ENCODE peak calls at places on chromosomes 5 and 9, in six cellular contexts. F, D, E, S, T and A are unnamed samples.

GRCh38 chr5:72849546-72849945 is 33.1 kb downstream of the TNPO1 start:
- DNase-seq in F (no peak), D (no peak), E (no peak), S (no peak), T (no peak), A (no peak)

GRCh38 chr5:79983618-79984017 is 7.4 kb downstream of the MTX3 start:
- DNase-seq in F (no peak), D (no peak), E (peak; percentile 47), S (no peak), T (no peak), A (no peak)

GRCh38 chr5:159893020-159893695 is 23.1 kb upstream of the ADRA1B start:
- DNase-seq in F (no peak), D (no peak), E (no peak), S (no peak), T (no peak), A (no peak)

GRCh38 chr5:125536582-125536981 is 790.1 kb upstream of the ZNF608 start:
- DNase-seq in F (peak; percentile 54), D (peak; percentile 48), E (peak; percentile 45), S (no peak), T (no peak), A (peak; percentile 64)

GRCh38 chr5:74402553-74402952 is 238.0 kb downstream of the ENC1 start:
- DNase-seq in F (no peak), D (no peak), E (no peak), S (no peak), T (peak; percentile 66), A (no peak)

GRCh38 chr5:68086857-68087256 is 128.7 kb upstream of the PIK3R1 start:
- DNase-seq in F (peak; percentile 91), D (peak; percentile 76), E (peak; percentile 92), S (no peak), T (no peak), A (peak; percentile 90)

GRCh38 chr5:131899686-131900085 is 45.8 kb downstream of the MEIKIN start:
- DNase-seq in F (peak; percentile 28), D (peak; percentile 12), E (no peak), S (no peak), T (no peak), A (peak; percentile 33)

GRCh38 chr9:306907-307306 is 92.2 kb downstream of the DOCK8 start:
- DNase-seq in F (no peak), D (no peak), E (no peak), S (peak; percentile 27), T (no peak), A (no peak)

GRCh38 chr5:171342362-171343111 is 33.5 kb downstream of the TLX3 start:
- DNase-seq in F (peak; percentile 80), D (peak; percentile 74), E (peak; percentile 67), S (peak; percentile 40), T (no peak), A (peak; percentile 77)

GRCh38 chr5:136656811-136657210 is 291.5 kb upstream of the TRPC7 start:
- DNase-seq in F (peak; percentile 18), D (no peak), E (no peak), S (no peak), T (no peak), A (no peak)

GRCh38 chr5:71865202-71865601 is 146.1 kb downstream of the CARTPT start:
- DNase-seq in F (peak; percentile 74), D (peak; percentile 18), E (peak; percentile 60), S (no peak), T (no peak), A (peak; percentile 45)

GRCh38 chr5:60668715-60669304 is 31.2 kb downstream of the DEPDC1B start:
- DNase-seq in F (peak; percentile 69), D (peak; percentile 70), E (peak; percentile 36), S (no peak), T (no peak), A (peak; percentile 68)

GRCh38 chr5:137191179-137191578 is 307.9 kb downstream of the SPOCK1 start:
- DNase-seq in F (no peak), D (no peak), E (peak; percentile 48), S (no peak), T (no peak), A (no peak)

GRCh38 chr5:60178101-60178500 is 284.6 kb upstream of the PDE4D start:
- DNase-seq in F (peak; percentile 51), D (no peak), E (no peak), S (no peak), T (no peak), A (peak; percentile 16)

GRCh38 chr9:106961623-106962022 is 98.7 kb downstream of the ZNF462 start:
- DNase-seq in F (peak; percentile 43), D (peak; percentile 14), E (no peak), S (no peak), T (no peak), A (no peak)

GRCh38 chr9:1042466-1042865 is 7.7 kb upstream of the DMRT2 start:
- DNase-seq in F (no peak), D (no peak), E (no peak), S (no peak), T (no peak), A (no peak)

GRCh38 chr5:168689278-168689677 is 110.1 kb upstream of the PANK3 start:
- DNase-seq in F (no peak), D (no peak), E (no peak), S (no peak), T (no peak), A (no peak)

GRCh38 chr9:90946981-90947380 is 145.4 kb downstream of the SYK start:
- DNase-seq in F (no peak), D (no peak), E (no peak), S (no peak), T (no peak), A (no peak)

GRCh38 chr5:163963881-163964280 is 458.5 kb downstream of the MAT2B start:
- DNase-seq in F (peak; percentile 21), D (peak; percentile 45), E (peak; percentile 50), S (no peak), T (no peak), A (no peak)

GRCh38 chr5:40378431-40379175 is 301.1 kb upstream of the PTGER4 start:
- DNase-seq in F (no peak), D (no peak), E (no peak), S (no peak), T (no peak), A (no peak)

GRCh38 chr5:72141440-72142271 is 34.4 kb downstream of the MAP1B start:
- DNase-seq in F (peak; percentile 95), D (peak; percentile 98), E (peak; percentile 89), S (no peak), T (no peak), A (peak; percentile 92)

GRCh38 chr5:149413477-149414210 is 34.6 kb upstream of the IL17B start:
- DNase-seq in F (no peak), D (no peak), E (no peak), S (no peak), T (no peak), A (peak; percentile 13)

GRCh38 chr5:149410071-149410470 is 31.0 kb upstream of the IL17B start:
- DNase-seq in F (no peak), D (no peak), E (no peak), S (no peak), T (no peak), A (no peak)

GRCh38 chr5:149412783-149413476 is 33.8 kb upstream of the IL17B start:
- DNase-seq in F (no peak), D (no peak), E (peak; percentile 43), S (no peak), T (no peak), A (no peak)

GRCh38 chr5:149410721-149411432 is 31.8 kb upstream of the IL17B start:
- DNase-seq in F (no peak), D (peak; percentile 65), E (peak; percentile 44), S (no peak), T (no peak), A (peak; percentile 44)

GRCh38 chr5:149411738-149412519 is 32.8 kb upstream of the IL17B start:
- DNase-seq in F (no peak), D (no peak), E (peak; percentile 18), S (no peak), T (no peak), A (peak; percentile 6)
- H3K4me3 ChIP-seq in F (no peak overlapping the region), D (peak overlapping the region; percentile 95), E (peak overlapping the region; percentile 99), S (peak overlapping the region; percentile 63), T (peak overlapping the region; percentile 54), A (no peak overlapping the region)

DNA sequence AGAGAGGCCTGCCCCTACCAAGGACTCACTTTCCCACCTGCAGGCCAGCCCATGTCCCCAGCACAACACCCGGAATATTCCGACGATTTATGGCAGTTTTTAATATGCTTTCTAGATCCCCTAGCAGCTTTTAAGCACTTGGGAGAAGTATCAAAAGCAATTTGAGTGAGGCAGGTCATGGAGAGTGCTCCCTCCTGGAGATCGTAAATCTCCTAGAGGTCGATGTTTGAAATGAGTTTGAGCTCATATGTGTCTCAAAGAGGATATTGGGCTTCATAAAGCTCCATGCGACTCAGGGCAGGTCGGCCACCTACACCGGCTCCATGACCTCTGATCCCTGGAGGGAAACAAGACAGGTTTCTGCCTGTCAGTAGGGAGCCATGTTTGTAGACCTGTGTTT is 27.3 kb downstream of the CFAP90 start:
- DNase-seq in F (no peak), D (no peak), E (no peak), S (no peak), T (no peak), A (no peak)
- TF ChIP-seq CTCF in F (no peak), D (no peak), E (no peak), S (no peak), T (no peak), A (no peak)

GRCh38 chr5:140403613-140404012 is 2.0 kb downstream of the ANKHD1 start:
- DNase-seq in F (no peak), D (no peak), E (no peak), S (no peak), T (no peak), A (no peak)
- H3K4me3 ChIP-seq in F (peak overlapping the region; percentile 95), D (peak overlapping the region; percentile 99), E (no peak overlapping the region), S (peak overlapping the region; percentile 99), T (peak overlapping the region; percentile 99), A (no peak overlapping the region)

GRCh38 chr5:175243441-175243840 is 200.5 kb downstream of the DRD1 start:
- DNase-seq in F (no peak), D (no peak), E (no peak), S (no peak), T (no peak), A (no peak)
- TF ChIP-seq CTCF in F (no peak), D (no peak), E (no peak), S (no peak), T (no peak), A (no peak)

GRCh38 chr9:109167716-109168115 is 667 bp upstream of the FRRS1L start:
- DNase-seq in F (no peak), D (no peak), E (no peak), S (no peak), T (no peak), A (no peak)
- H3K4me3 ChIP-seq in F (no peak overlapping the region), D (no peak overlapping the region), E (no peak overlapping the region), S (peak overlapping the region; percentile 48), T (no peak overlapping the region), A (no peak overlapping the region)

DNA sequence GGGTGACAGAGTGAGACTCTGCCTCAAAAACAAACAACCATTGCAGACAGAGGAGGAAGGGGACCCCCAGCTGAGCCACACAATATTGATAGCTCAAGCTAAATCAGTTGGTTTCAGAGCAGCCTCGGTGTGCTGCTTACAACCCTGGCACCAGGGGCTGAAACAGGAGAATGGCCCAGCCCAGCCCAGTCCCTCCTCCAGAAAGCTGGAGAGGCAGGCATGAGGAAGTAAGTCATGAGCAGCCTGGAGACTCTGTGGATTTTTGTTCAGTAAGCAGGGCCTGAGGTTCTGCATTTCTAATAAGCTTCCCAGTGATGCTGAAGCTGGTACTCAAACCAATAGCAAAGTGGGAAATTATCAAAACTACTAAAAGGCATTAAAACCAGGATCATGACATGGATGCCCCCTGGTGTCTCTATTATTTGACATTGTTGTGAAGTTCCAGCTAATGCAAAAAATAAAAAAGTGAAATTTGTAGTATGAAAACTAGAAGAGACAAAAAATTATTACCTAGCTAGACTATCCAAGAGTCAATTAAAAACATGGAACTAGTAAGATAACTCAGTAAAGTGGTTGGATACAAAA is 14.2 kb downstream of the PRRT1B start:
- DNase-seq in F (no peak), D (no peak), E (no peak), S (no peak), T (no peak), A (peak; percentile 6)
- TF ChIP-seq CTCF in F (no peak), D (no peak), E (no peak), S (no peak), T (no peak), A (no peak)

GRCh38 chr5:151155149-151155776 is 2.3 kb downstream of the ANXA6 start:
- DNase-seq in F (no peak), D (peak; percentile 22), E (peak; percentile 42), S (no peak), T (no peak), A (no peak)
- H3K4me3 ChIP-seq in F (peak overlapping the region; percentile 92), D (peak overlapping the region; percentile 98), E (peak overlapping the region; percentile 89), S (peak overlapping the region; percentile 82), T (peak overlapping the region; percentile 63), A (peak overlapping the region; percentile 99)